ENCODE peak calls at places on chromosomes 12 and 14, in six cellular contexts. One of them, this sample, is unnamed.
A peak's percentile ranks its signal among the peaks of the same experiment; 100 is the strongest.

GRCh38 chr12:127650626-127651025 is 616.3 kb upstream of the TMEM132C start:
- DNase-seq in left ventricle myocardium inferior: no peak
- DNase-seq in ovary: no peak
- DNase-seq in upper lobe of left lung: no peak
- DNase-seq in endodermal cell: no peak
- DNase-seq in GM12865: no peak
- DNase-seq in this sample: no peak

GRCh38 chr12:40971911-40972310 is 216.2 kb upstream of the PDZRN4 start:
- DNase-seq in left ventricle myocardium inferior: no peak
- DNase-seq in GM12865: no peak
- DNase-seq in upper lobe of left lung: no peak
- DNase-seq in endodermal cell: no peak
- DNase-seq in ovary: no peak
- DNase-seq in this sample: no peak

GRCh38 chr12:11228268-11228879 is 41.1 kb downstream of the PRB3 start:
- DNase-seq in ovary: no peak
- DNase-seq in left ventricle myocardium inferior: no peak
- DNase-seq in upper lobe of left lung: peak; percentile 23
- DNase-seq in GM12865: peak; percentile 63
- DNase-seq in endodermal cell: peak; percentile 93
- DNase-seq in this sample: peak; percentile 10

GRCh38 chr12:112988224-112988623 is 9.9 kb downstream of the OAS2 start:
- DNase-seq in endodermal cell: no peak
- DNase-seq in GM12865: peak; percentile 46
- DNase-seq in left ventricle myocardium inferior: no peak
- DNase-seq in upper lobe of left lung: no peak
- DNase-seq in ovary: no peak
- DNase-seq in this sample: no peak

GRCh38 chr12:106015646-106016045 is 123.1 kb downstream of the NUAK1 start:
- DNase-seq in endodermal cell: no peak
- DNase-seq in upper lobe of left lung: no peak
- DNase-seq in left ventricle myocardium inferior: no peak
- DNase-seq in GM12865: no peak
- DNase-seq in ovary: no peak
- DNase-seq in this sample: no peak

GRCh38 chr12:42421844-42422779 is 96.1 kb downstream of the PPHLN1 start:
- DNase-seq in GM12865: peak; percentile 56
- DNase-seq in upper lobe of left lung: no peak
- DNase-seq in left ventricle myocardium inferior: no peak
- DNase-seq in endodermal cell: no peak
- DNase-seq in ovary: no peak
- DNase-seq in this sample: peak; percentile 62

GRCh38 chr12:96300064-96300463 is 100.2 kb downstream of the CDK17 start:
- DNase-seq in ovary: no peak
- DNase-seq in GM12865: no peak
- DNase-seq in upper lobe of left lung: no peak
- DNase-seq in left ventricle myocardium inferior: no peak
- DNase-seq in endodermal cell: no peak
- DNase-seq in this sample: no peak

GRCh38 chr12:12749433-12749832 is 32.3 kb downstream of the CDKN1B start:
- DNase-seq in ovary: peak; percentile 68
- DNase-seq in GM12865: no peak
- DNase-seq in endodermal cell: no peak
- DNase-seq in left ventricle myocardium inferior: no peak
- DNase-seq in upper lobe of left lung: no peak
- DNase-seq in this sample: no peak

GRCh38 chr12:44677724-44678123 is 198.4 kb downstream of the NELL2 start:
- DNase-seq in endodermal cell: no peak
- DNase-seq in GM12865: no peak
- DNase-seq in upper lobe of left lung: no peak
- DNase-seq in ovary: no peak
- DNase-seq in left ventricle myocardium inferior: no peak
- DNase-seq in this sample: no peak

GRCh38 chr12:53939141-53940108 is 794 bp downstream of the HOXC13 start:
- DNase-seq in left ventricle myocardium inferior: no peak
- DNase-seq in upper lobe of left lung: no peak
- DNase-seq in endodermal cell: peak; percentile 85
- DNase-seq in GM12865: no peak
- DNase-seq in ovary: no peak
- DNase-seq in this sample: peak; percentile 77

GRCh38 chr12:46825526-46826414 is at the start of gene SLC38A4:
- DNase-seq in GM12865: no peak
- DNase-seq in left ventricle myocardium inferior: peak; percentile 35
- DNase-seq in ovary: no peak
- DNase-seq in upper lobe of left lung: peak; percentile 22
- DNase-seq in endodermal cell: peak; percentile 87
- DNase-seq in this sample: peak; percentile 37

GRCh38 chr14:76887196-76887595 is 61.0 kb downstream of the LRRC74A start:
- DNase-seq in endodermal cell: no peak
- DNase-seq in left ventricle myocardium inferior: no peak
- DNase-seq in GM12865: no peak
- DNase-seq in upper lobe of left lung: no peak
- DNase-seq in ovary: no peak
- DNase-seq in this sample: peak; percentile 76

GRCh38 chr14:89011327-89011726 is 186.9 kb downstream of the TTC8 start:
- DNase-seq in ovary: no peak
- DNase-seq in upper lobe of left lung: no peak
- DNase-seq in GM12865: no peak
- DNase-seq in endodermal cell: no peak
- DNase-seq in left ventricle myocardium inferior: no peak
- DNase-seq in this sample: no peak

GRCh38 chr14:54784060-54784459 is 118.6 kb downstream of the GCH1 start:
- DNase-seq in ovary: no peak
- DNase-seq in endodermal cell: no peak
- DNase-seq in left ventricle myocardium inferior: peak; percentile 70
- DNase-seq in GM12865: no peak
- DNase-seq in upper lobe of left lung: no peak
- DNase-seq in this sample: no peak

GRCh38 chr12:89928467-89928866 is 219.8 kb upstream of the ATP2B1 start:
- DNase-seq in GM12865: peak; percentile 57
- DNase-seq in endodermal cell: no peak
- DNase-seq in upper lobe of left lung: no peak
- DNase-seq in left ventricle myocardium inferior: no peak
- DNase-seq in ovary: no peak
- DNase-seq in this sample: no peak

GRCh38 chr14:90781344-90781761 is 34.9 kb downstream of the TTC7B start:
- DNase-seq in GM12865: no peak
- DNase-seq in upper lobe of left lung: no peak
- DNase-seq in left ventricle myocardium inferior: no peak
- DNase-seq in ovary: no peak
- DNase-seq in endodermal cell: peak; percentile 20
- DNase-seq in this sample: peak; percentile 63

GRCh38 chr12:38886064-38886463 is 19.3 kb downstream of the CPNE8 start:
- DNase-seq in GM12865: no peak
- DNase-seq in ovary: no peak
- DNase-seq in endodermal cell: no peak
- DNase-seq in left ventricle myocardium inferior: peak; percentile 28
- DNase-seq in upper lobe of left lung: no peak
- DNase-seq in this sample: peak; percentile 51

GRCh38 chr14:96762650-96763049 is 34.5 kb upstream of the VRK1 start:
- DNase-seq in left ventricle myocardium inferior: no peak
- DNase-seq in endodermal cell: peak; percentile 71
- DNase-seq in ovary: no peak
- DNase-seq in GM12865: peak; percentile 65
- DNase-seq in upper lobe of left lung: no peak
- DNase-seq in this sample: peak; percentile 55

GRCh38 chr12:62631531-62632520 is 165.2 kb downstream of the MON2 start:
- DNase-seq in GM12865: peak; percentile 50
- DNase-seq in endodermal cell: peak; percentile 94
- DNase-seq in upper lobe of left lung: peak; percentile 78
- DNase-seq in left ventricle myocardium inferior: peak; percentile 71
- DNase-seq in ovary: peak; percentile 74
- DNase-seq in this sample: peak; percentile 89

GRCh38 chr14:77105118-77105517 is 7.1 kb downstream of the CIPC start:
- DNase-seq in GM12865: no peak
- DNase-seq in endodermal cell: no peak
- DNase-seq in ovary: no peak
- DNase-seq in upper lobe of left lung: no peak
- DNase-seq in left ventricle myocardium inferior: no peak
- DNase-seq in this sample: no peak

GRCh38 chr14:21382886-21383847 is 652 bp downstream of the SUPT16H start:
- DNase-seq in endodermal cell: peak; percentile 68
- DNase-seq in ovary: peak; percentile 59
- DNase-seq in GM12865: peak; percentile 76
- DNase-seq in left ventricle myocardium inferior: no peak
- DNase-seq in upper lobe of left lung: peak; percentile 45
- DNase-seq in this sample: peak; percentile 64

GRCh38 chr12:92020983-92021664 is 124.5 kb downstream of the BTG1 start:
- DNase-seq in left ventricle myocardium inferior: no peak
- DNase-seq in GM12865: no peak
- DNase-seq in upper lobe of left lung: no peak
- DNase-seq in endodermal cell: no peak
- DNase-seq in ovary: no peak
- DNase-seq in this sample: peak; percentile 8

GRCh38 chr12:127284021-127284420 is 982.9 kb upstream of the TMEM132C start:
- DNase-seq in ovary: no peak
- DNase-seq in endodermal cell: no peak
- DNase-seq in GM12865: no peak
- DNase-seq in upper lobe of left lung: no peak
- DNase-seq in left ventricle myocardium inferior: no peak
- DNase-seq in this sample: peak; percentile 91

GRCh38 chr12:27048822-27049752 is 26.7 kb downstream of the MED21 start:
- DNase-seq in left ventricle myocardium inferior: no peak
- DNase-seq in upper lobe of left lung: no peak
- DNase-seq in GM12865: no peak
- DNase-seq in ovary: no peak
- DNase-seq in endodermal cell: no peak
- DNase-seq in this sample: peak; percentile 62
- TF ChIP-seq CTCF in left ventricle myocardium inferior: no peak
- TF ChIP-seq CTCF in upper lobe of left lung: no peak
- TF ChIP-seq CTCF in GM12865: no peak
- TF ChIP-seq CTCF in ovary: no peak
- TF ChIP-seq CTCF in endodermal cell: no peak
- TF ChIP-seq CTCF in this sample: no peak

GRCh38 chr12:51821423-51822260 is 26.9 kb downstream of the FIGNL2 start:
- DNase-seq in upper lobe of left lung: no peak
- DNase-seq in GM12865: no peak
- DNase-seq in ovary: no peak
- DNase-seq in endodermal cell: no peak
- DNase-seq in left ventricle myocardium inferior: peak; percentile 23
- DNase-seq in this sample: no peak
- H3K4me3 ChIP-seq in upper lobe of left lung: peak overlapping the region; percentile 56
- H3K4me3 ChIP-seq in GM12865: peak overlapping the region; percentile 28
- H3K4me3 ChIP-seq in ovary: peak overlapping the region; percentile 36
- H3K4me3 ChIP-seq in endodermal cell: peak overlapping the region; percentile 69
- H3K4me3 ChIP-seq in left ventricle myocardium inferior: peak overlapping the region; percentile 68
- H3K4me3 ChIP-seq in this sample: peak overlapping the region; percentile 27

GRCh38 chr12:14366211-14366762 is 805 bp downstream of the ATF7IP start:
- DNase-seq in left ventricle myocardium inferior: no peak
- DNase-seq in endodermal cell: no peak
- DNase-seq in ovary: no peak
- DNase-seq in upper lobe of left lung: no peak
- DNase-seq in GM12865: peak; percentile 66
- DNase-seq in this sample: no peak
- TF ChIP-seq CTCF in left ventricle myocardium inferior: peak; percentile 41
- TF ChIP-seq CTCF in endodermal cell: peak; percentile 76
- TF ChIP-seq CTCF in ovary: no peak
- TF ChIP-seq CTCF in upper lobe of left lung: peak; percentile 19
- TF ChIP-seq CTCF in GM12865: peak; percentile 13
- TF ChIP-seq CTCF in this sample: peak; percentile 8

GRCh38 chr12:103933237-103933636 is 3.0 kb downstream of the HSP90B1 start:
- DNase-seq in endodermal cell: peak; percentile 69
- DNase-seq in upper lobe of left lung: no peak
- DNase-seq in ovary: no peak
- DNase-seq in GM12865: no peak
- DNase-seq in left ventricle myocardium inferior: no peak
- DNase-seq in this sample: no peak
- H3K4me3 ChIP-seq in endodermal cell: peak overlapping the region; percentile 98
- H3K4me3 ChIP-seq in upper lobe of left lung: no peak overlapping the region
- H3K4me3 ChIP-seq in ovary: no peak overlapping the region
- H3K4me3 ChIP-seq in GM12865: peak overlapping the region; percentile 98
- H3K4me3 ChIP-seq in left ventricle myocardium inferior: peak overlapping the region; percentile 86
- H3K4me3 ChIP-seq in this sample: no peak overlapping the region